ENCODE peak calls at places on chromosomes 11 and 22, in six cellular contexts. T, L, Q, Z, C and F are unnamed samples.

GRCh38 chr11:125221499-125221898 is 56.9 kb downstream of the PKNOX2 start:
- DNase-seq in T (no peak), L (no peak), Q (no peak), Z (no peak), C (no peak), F (no peak)

GRCh38 chr22:31538815-31539214 is 42.5 kb downstream of the SFI1 start:
- DNase-seq in T (no peak), L (no peak), Q (no peak), Z (no peak), C (no peak), F (no peak)

GRCh38 chr11:112523477-112523876 is 262.8 kb upstream of the PLET1 start:
- DNase-seq in T (no peak), L (no peak), Q (no peak), Z (peak), C (peak), F (no peak)

GRCh38 chr11:117096973-117097566 is 1.2 kb downstream of the SIK3 start:
- DNase-seq in T (no peak), L (no peak), Q (no peak), Z (no peak), C (peak), F (no peak)

GRCh38 chr11:59611570-59612565 is 3.7 kb downstream of the OSBP start:
- DNase-seq in T (no peak), L (peak), Q (no peak), Z (no peak), C (peak), F (no peak)

GRCh38 chr11:125085301-125086081 is 22.4 kb downstream of the SLC37A2 start:
- DNase-seq in T (no peak), L (no peak), Q (no peak), Z (no peak), C (no peak), F (no peak)

GRCh38 chr11:117232022-117232878 is at the start of the genes PCSK7 and RNF214:
- DNase-seq in T (peak), L (no peak), Q (peak), Z (peak), C (peak), F (peak)

GRCh38 chr11:10302294-10302743 is 2.6 kb upstream of the ADM start:
- DNase-seq in T (no peak), L (no peak), Q (no peak), Z (no peak), C (no peak), F (no peak)

GRCh38 chr22:23220485-23221350 is 40.4 kb downstream of the BCR start:
- DNase-seq in T (no peak), L (no peak), Q (peak), Z (peak), C (peak), F (no peak)

GRCh38 chr22:31870890-31871289 is 73.4 kb upstream of the YWHAH start:
- DNase-seq in T (no peak), L (peak), Q (no peak), Z (peak), C (peak), F (no peak)

GRCh38 chr11:797300-798092 is 585 bp downstream of the SLC25A22 start:
- DNase-seq in T (peak), L (no peak), Q (peak), Z (peak), C (peak), F (peak)

GRCh38 chr11:121557348-121557747 is 104.6 kb upstream of the SORL1-AS1 start:
- DNase-seq in T (no peak), L (no peak), Q (no peak), Z (no peak), C (no peak), F (no peak)

GRCh38 chr22:19527861-19528417 is 3.7 kb upstream of the CLDN5 start:
- DNase-seq in T (no peak), L (no peak), Q (no peak), Z (peak), C (peak), F (no peak)

GRCh38 chr22:49735411-49736311 is 92.0 kb downstream of the BRD1 start:
- DNase-seq in T (no peak), L (no peak), Q (no peak), Z (no peak), C (peak), F (no peak)

GRCh38 chr22:38788846-38789245 is 5.1 kb downstream of the DNAL4 start:
- DNase-seq in T (no peak), L (no peak), Q (no peak), Z (no peak), C (no peak), F (no peak)

GRCh38 chr22:36565686-36566085 is 36.7 kb upstream of the EIF3D start:
- DNase-seq in T (no peak), L (no peak), Q (no peak), Z (peak), C (peak), F (no peak)

GRCh38 chr11:69694781-69695180 is 9.0 kb downstream of the FGF19 start:
- DNase-seq in T (no peak), L (no peak), Q (no peak), Z (no peak), C (no peak), F (no peak)

GRCh38 chr22:35310556-35311550 is 11.2 kb downstream of the TOM1 start:
- DNase-seq in T (no peak), L (no peak), Q (no peak), Z (no peak), C (no peak), F (no peak)

GRCh38 chr22:46593211-46593676 is 26.9 kb upstream of the GRAMD4 start:
- DNase-seq in T (no peak), L (no peak), Q (peak), Z (no peak), C (no peak), F (no peak)

GRCh38 chr22:19383292-19383691 is 48.2 kb downstream of the HIRA start:
- DNase-seq in T (no peak), L (no peak), Q (no peak), Z (no peak), C (no peak), F (no peak)

GRCh38 chr11:119307219-119307618 is 9.7 kb downstream of the MCAM start:
- DNase-seq in T (no peak), L (no peak), Q (no peak), Z (no peak), C (no peak), F (no peak)

GRCh38 chr11:2892215-2893020 is 6.8 kb upstream of the CDKN1C start:
- DNase-seq in T (peak), L (no peak), Q (peak), Z (peak), C (peak), F (no peak)